ENCODE peak calls at places on chromosome 22, in four cellular contexts. D, W, R and N are unnamed samples.

GRCh38 chr22:49751318-49751967 is 76.2 kb downstream of the BRD1 start:
- DNase-seq in D (no peak), W (no peak), R (no peak), N (peak)

GRCh38 chr22:49999063-49999900 is 13.3 kb downstream of the IL17REL start:
- DNase-seq in D (no peak), W (no peak), R (no peak), N (no peak)

GRCh38 chr22:30809086-30809485 is 114.4 kb downstream of the OSBP2 start:
- DNase-seq in D (no peak), W (peak), R (no peak), N (no peak)

GRCh38 chr22:41469218-41469851 is 418 bp downstream of the ACO2 start:
- DNase-seq in D (no peak), W (no peak), R (no peak), N (no peak)

GRCh38 chr22:30312053-30312452 is 14.7 kb downstream of the TBC1D10A start:
- DNase-seq in D (no peak), W (peak), R (no peak), N (no peak)

GRCh38 chr22:39748877-39749276 is 144.7 kb downstream of the ENTHD1 start:
- DNase-seq in D (peak), W (peak), R (peak), N (no peak)

GRCh38 chr22:17198188-17199130 is 20.8 kb downstream of the ADA2 start:
- DNase-seq in D (no peak), W (peak), R (no peak), N (peak)

GRCh38 chr22:18081416-18081815 is 3.6 kb downstream of the PEX26 start:
- DNase-seq in D (no peak), W (no peak), R (no peak), N (no peak)

GRCh38 chr22:19287076-19287724 is 4.3 kb downstream of the CLTCL1 start:
- DNase-seq in D (peak), W (peak), R (peak), N (peak)

GRCh38 chr22:20591660-20592310 is 84.4 kb downstream of the MED15 start:
- DNase-seq in D (peak), W (no peak), R (no peak), N (no peak)

GRCh38 chr22:17952273-17952801 is 72.0 kb downstream of the MICAL3 start:
- DNase-seq in D (no peak), W (no peak), R (no peak), N (no peak)

GRCh38 chr22:12697441-12697840 is 2830.6 kb upstream of the OR11H1 start:
- DNase-seq in D (no peak), W (no peak), R (no peak), N (no peak)

GRCh38 chr22:31451709-31452571 is 37.7 kb downstream of the EIF4ENIF1 start:
- DNase-seq in D (peak), W (peak), R (peak), N (no peak)

GRCh38 chr22:35838849-35839646 is 121.4 kb downstream of the APOL5 start:
- DNase-seq in D (peak), W (peak), R (no peak), N (no peak)

GRCh38 chr22:39967996-39968968 is 8.1 kb downstream of the TMA7B start:
- DNase-seq in D (no peak), W (no peak), R (no peak), N (no peak)

GRCh38 chr22:48489551-48490512 is 1337.8 kb downstream of the BRD1 start:
- DNase-seq in D (no peak), W (no peak), R (no peak), N (peak)

GRCh38 chr22:49789289-49790141 is 38.2 kb downstream of the BRD1 start:
- DNase-seq in D (no peak), W (peak), R (no peak), N (peak)

GRCh38 chr22:33851240-33851639 is 69.0 kb downstream of the LARGE1 start:
- DNase-seq in D (no peak), W (no peak), R (no peak), N (no peak)

GRCh38 chr22:46792841-46793261 is 30.4 kb downstream of the TBC1D22A start:
- DNase-seq in D (no peak), W (no peak), R (no peak), N (no peak)

GRCh38 chr22:17590586-17590985 is 27.3 kb downstream of the SLC25A18 start:
- DNase-seq in D (no peak), W (no peak), R (no peak), N (no peak)

GRCh38 chr22:50445071-50445879 is 29.6 kb downstream of the SBF1 start:
- DNase-seq in D (no peak), W (no peak), R (no peak), N (no peak)

GRCh38 chr22:48993655-48994054 is 834.0 kb downstream of the BRD1 start:
- DNase-seq in D (no peak), W (no peak), R (no peak), N (no peak)

GRCh38 chr22:33835196-33835788 is 85.0 kb downstream of the LARGE1 start:
- DNase-seq in D (no peak), W (no peak), R (no peak), N (no peak)

GRCh38 chr22:42379961-42380537 is 52.2 kb downstream of the NFAM1 start:
- DNase-seq in D (no peak), W (no peak), R (no peak), N (no peak)

GRCh38 chr22:26339755-26340154 is 89.3 kb upstream of the ASPHD2 start:
- DNase-seq in D (no peak), W (no peak), R (no peak), N (no peak)

GRCh38 chr22:34943830-34944229 is 122.1 kb upstream of the ISX start:
- DNase-seq in D (no peak), W (no peak), R (no peak), N (no peak)

GRCh38 chr22:49754674-49755590 is 72.7 kb downstream of the BRD1 start:
- DNase-seq in D (no peak), W (no peak), R (no peak), N (no peak)

GRCh38 chr22:44358723-44359440 is 46.1 kb upstream of the SHISAL1 start:
- DNase-seq in D (no peak), W (no peak), R (no peak), N (no peak)

GRCh38 chr22:44355688-44356070 is 42.9 kb upstream of the SHISAL1 start:
- DNase-seq in D (no peak), W (no peak), R (no peak), N (no peak)

GRCh38 chr22:44359496-44360110 is 46.9 kb upstream of the SHISAL1 start:
- DNase-seq in D (no peak), W (no peak), R (no peak), N (no peak)

GRCh38 chr22:44357962-44358553 is 45.3 kb upstream of the SHISAL1 start:
- DNase-seq in D (no peak), W (no peak), R (no peak), N (no peak)

GRCh38 chr22:44357296-44357961 is 44.7 kb upstream of the SHISAL1 start:
- DNase-seq in D (no peak), W (no peak), R (no peak), N (no peak)
- TF ChIP-seq CTCF in D (peak), W (peak), R (peak), N (peak)

GRCh38 chr22:37126882-37127281 is 17.4 kb upstream of the TMPRSS6 start:
- DNase-seq in D (no peak), W (no peak), R (no peak), N (no peak)
- TF ChIP-seq CTCF in D (peak), W (peak), R (peak), N (peak)

DNA sequence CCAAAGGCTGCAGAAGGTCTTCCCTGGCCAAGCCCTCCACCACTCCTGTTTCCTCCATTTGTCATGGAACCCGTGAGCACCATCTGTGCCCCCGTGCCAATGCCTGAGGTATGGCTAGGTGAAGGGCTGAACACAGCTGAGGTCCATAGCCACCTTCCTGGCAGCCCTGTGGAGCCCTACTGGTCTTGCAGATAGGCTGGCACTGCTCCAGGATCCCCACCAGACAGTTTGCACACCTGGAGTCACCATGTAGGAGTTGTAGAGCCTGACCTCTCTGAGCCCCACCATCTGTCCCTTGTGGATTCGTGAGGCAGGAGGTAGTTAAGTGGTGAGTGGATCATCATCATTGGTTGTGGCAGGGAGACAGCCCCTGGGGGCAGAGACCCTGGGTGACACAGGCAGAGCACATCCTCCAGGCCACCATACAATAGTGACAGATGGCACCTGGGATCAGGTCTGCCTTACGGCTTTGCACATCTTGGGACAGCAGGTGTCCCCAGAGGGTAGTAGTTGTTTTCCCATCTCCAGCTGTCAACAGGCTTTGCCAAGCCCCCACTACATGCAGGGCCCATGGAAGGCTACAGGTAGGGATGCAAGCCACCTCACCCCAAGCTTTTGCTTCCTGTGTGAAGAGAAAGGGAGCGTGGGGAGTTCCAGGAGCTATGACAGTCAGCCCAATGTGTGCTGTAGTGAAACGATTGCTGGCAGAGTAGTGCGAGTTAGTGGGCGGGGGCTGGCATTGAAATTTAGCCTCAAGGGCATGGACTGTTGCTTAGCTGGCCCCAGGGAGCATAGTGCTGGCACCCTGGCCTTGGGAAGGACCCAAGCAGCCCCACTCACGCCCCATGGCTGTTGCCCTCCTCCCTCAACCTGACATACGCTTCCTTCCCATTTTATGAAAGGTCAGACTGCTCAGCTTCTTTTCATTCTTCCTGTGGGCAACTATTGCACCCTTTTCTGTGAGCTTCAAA is 52.4 kb upstream of the SUSD2 start:
- DNase-seq in D (no peak), W (no peak), R (no peak), N (no peak)
- TF ChIP-seq CTCF in D (no peak), W (no peak), R (no peak), N (no peak)

GRCh38 chr22:37996515-37997246 is 12.3 kb upstream of the SOX10 start:
- DNase-seq in D (no peak), W (no peak), R (no peak), N (no peak)

GRCh38 chr22:37999236-37999635 is 14.9 kb upstream of the SOX10 start:
- DNase-seq in D (no peak), W (no peak), R (no peak), N (no peak)

GRCh38 chr22:37998543-37998942 is 14.2 kb upstream of the SOX10 start:
- DNase-seq in D (no peak), W (no peak), R (no peak), N (no peak)

GRCh38 chr22:37996079-37996478 is 11.7 kb upstream of the SOX10 start:
- DNase-seq in D (no peak), W (no peak), R (no peak), N (no peak)

GRCh38 chr22:37999640-38000272 is 15.4 kb upstream of the SOX10 start:
- DNase-seq in D (no peak), W (peak), R (no peak), N (no peak)
- TF ChIP-seq CTCF in D (no peak), W (no peak), R (no peak), N (no peak)

GRCh38 chr22:22692707-22693530 is 48.5 kb downstream of the GGTLC2 start:
- DNase-seq in D (no peak), W (peak), R (no peak), N (no peak)
- TF ChIP-seq CTCF in D (peak), W (peak), R (peak), N (peak)